ENCODE peak calls at places on chromosomes 1 and 21, in eight cellular contexts. One of them, this sample, is unnamed.

GRCh38 chr1:168482106-168482505 is 61.7 kb downstream of the XCL2 start:
- DNase-seq in amniotic epithelial cell: peak
- DNase-seq in pulmonary artery endothelial cell: no peak
- DNase-seq in non-pigmented ciliary epithelial cell: no peak
- DNase-seq in A549: no peak
- DNase-seq in activated CD4-positive, alpha-beta T cell treated with anti-CD3 and anti-CD28 coated beads, Interleukin-2, amount 10 ng/mL, durations not matched to agents 7 days and 5 days: no peak
- DNase-seq in effector CD4-positive, alpha-beta T cell: no peak
- DNase-seq in Caki2: no peak
- DNase-seq in this sample: no peak

GRCh38 chr1:1165900-1166421 is 7.7 kb upstream of the TTLL10 start:
- DNase-seq in amniotic epithelial cell: no peak
- DNase-seq in pulmonary artery endothelial cell: no peak
- DNase-seq in non-pigmented ciliary epithelial cell: no peak
- DNase-seq in A549: no peak
- DNase-seq in activated CD4-positive, alpha-beta T cell treated with anti-CD3 and anti-CD28 coated beads, Interleukin-2, amount 10 ng/mL, durations not matched to agents 7 days and 5 days: no peak
- DNase-seq in effector CD4-positive, alpha-beta T cell: no peak
- DNase-seq in Caki2: no peak
- DNase-seq in this sample: no peak

GRCh38 chr1:156694563-156694962 is 10.8 kb downstream of the CRABP2 start:
- DNase-seq in amniotic epithelial cell: no peak
- DNase-seq in pulmonary artery endothelial cell: no peak
- DNase-seq in non-pigmented ciliary epithelial cell: no peak
- DNase-seq in A549: no peak
- DNase-seq in activated CD4-positive, alpha-beta T cell treated with anti-CD3 and anti-CD28 coated beads, Interleukin-2, amount 10 ng/mL, durations not matched to agents 7 days and 5 days: no peak
- DNase-seq in effector CD4-positive, alpha-beta T cell: no peak
- DNase-seq in Caki2: no peak
- DNase-seq in this sample: no peak

GRCh38 chr1:10217748-10218441 is 7.5 kb downstream of the KIF1B start:
- DNase-seq in amniotic epithelial cell: peak
- DNase-seq in pulmonary artery endothelial cell: no peak
- DNase-seq in non-pigmented ciliary epithelial cell: no peak
- DNase-seq in A549: no peak
- DNase-seq in activated CD4-positive, alpha-beta T cell treated with anti-CD3 and anti-CD28 coated beads, Interleukin-2, amount 10 ng/mL, durations not matched to agents 7 days and 5 days: no peak
- DNase-seq in effector CD4-positive, alpha-beta T cell: no peak
- DNase-seq in Caki2: no peak
- DNase-seq in this sample: no peak

GRCh38 chr1:53919675-53920066 is 25.7 kb downstream of the DIO1 start:
- DNase-seq in amniotic epithelial cell: peak
- DNase-seq in pulmonary artery endothelial cell: no peak
- DNase-seq in non-pigmented ciliary epithelial cell: no peak
- DNase-seq in A549: no peak
- DNase-seq in activated CD4-positive, alpha-beta T cell treated with anti-CD3 and anti-CD28 coated beads, Interleukin-2, amount 10 ng/mL, durations not matched to agents 7 days and 5 days: no peak
- DNase-seq in effector CD4-positive, alpha-beta T cell: no peak
- DNase-seq in Caki2: peak
- DNase-seq in this sample: no peak

GRCh38 chr1:41394918-41395598 is 33.8 kb downstream of the FOXO6 start:
- DNase-seq in amniotic epithelial cell: peak
- DNase-seq in pulmonary artery endothelial cell: no peak
- DNase-seq in non-pigmented ciliary epithelial cell: no peak
- DNase-seq in A549: no peak
- DNase-seq in activated CD4-positive, alpha-beta T cell treated with anti-CD3 and anti-CD28 coated beads, Interleukin-2, amount 10 ng/mL, durations not matched to agents 7 days and 5 days: no peak
- DNase-seq in effector CD4-positive, alpha-beta T cell: no peak
- DNase-seq in Caki2: no peak
- DNase-seq in this sample: no peak

GRCh38 chr1:154837034-154837678 is 32.9 kb downstream of the KCNN3 start:
- DNase-seq in amniotic epithelial cell: no peak
- DNase-seq in pulmonary artery endothelial cell: no peak
- DNase-seq in non-pigmented ciliary epithelial cell: no peak
- DNase-seq in A549: no peak
- DNase-seq in activated CD4-positive, alpha-beta T cell treated with anti-CD3 and anti-CD28 coated beads, Interleukin-2, amount 10 ng/mL, durations not matched to agents 7 days and 5 days: no peak
- DNase-seq in effector CD4-positive, alpha-beta T cell: no peak
- DNase-seq in Caki2: no peak
- DNase-seq in this sample: no peak

GRCh38 chr1:150006881-150007401 is 3.6 kb downstream of the OTUD7B start:
- DNase-seq in amniotic epithelial cell: peak
- DNase-seq in pulmonary artery endothelial cell: no peak
- DNase-seq in non-pigmented ciliary epithelial cell: peak
- DNase-seq in A549: no peak
- DNase-seq in activated CD4-positive, alpha-beta T cell treated with anti-CD3 and anti-CD28 coated beads, Interleukin-2, amount 10 ng/mL, durations not matched to agents 7 days and 5 days: no peak
- DNase-seq in effector CD4-positive, alpha-beta T cell: no peak
- DNase-seq in Caki2: no peak
- DNase-seq in this sample: no peak

GRCh38 chr1:180042994-180043622 is 88.5 kb downstream of the CEP350 start:
- DNase-seq in amniotic epithelial cell: peak
- DNase-seq in pulmonary artery endothelial cell: peak
- DNase-seq in non-pigmented ciliary epithelial cell: peak
- DNase-seq in A549: no peak
- DNase-seq in activated CD4-positive, alpha-beta T cell treated with anti-CD3 and anti-CD28 coated beads, Interleukin-2, amount 10 ng/mL, durations not matched to agents 7 days and 5 days: no peak
- DNase-seq in effector CD4-positive, alpha-beta T cell: no peak
- DNase-seq in Caki2: no peak
- DNase-seq in this sample: no peak

GRCh38 chr1:76547916-76548315 is 319.4 kb upstream of the ST6GALNAC5 start:
- DNase-seq in amniotic epithelial cell: no peak
- DNase-seq in pulmonary artery endothelial cell: no peak
- DNase-seq in non-pigmented ciliary epithelial cell: no peak
- DNase-seq in A549: no peak
- DNase-seq in activated CD4-positive, alpha-beta T cell treated with anti-CD3 and anti-CD28 coated beads, Interleukin-2, amount 10 ng/mL, durations not matched to agents 7 days and 5 days: no peak
- DNase-seq in effector CD4-positive, alpha-beta T cell: no peak
- DNase-seq in Caki2: no peak
- DNase-seq in this sample: no peak

GRCh38 chr1:3471356-3472087 is 17.1 kb downstream of the ARHGEF16 start:
- DNase-seq in amniotic epithelial cell: peak
- DNase-seq in pulmonary artery endothelial cell: no peak
- DNase-seq in non-pigmented ciliary epithelial cell: no peak
- DNase-seq in A549: peak
- DNase-seq in activated CD4-positive, alpha-beta T cell treated with anti-CD3 and anti-CD28 coated beads, Interleukin-2, amount 10 ng/mL, durations not matched to agents 7 days and 5 days: no peak
- DNase-seq in effector CD4-positive, alpha-beta T cell: no peak
- DNase-seq in Caki2: peak
- DNase-seq in this sample: no peak

GRCh38 chr1:21764615-21765423 is 18.1 kb downstream of the USP48 start:
- DNase-seq in amniotic epithelial cell: peak
- DNase-seq in pulmonary artery endothelial cell: peak
- DNase-seq in non-pigmented ciliary epithelial cell: no peak
- DNase-seq in A549: peak
- DNase-seq in activated CD4-positive, alpha-beta T cell treated with anti-CD3 and anti-CD28 coated beads, Interleukin-2, amount 10 ng/mL, durations not matched to agents 7 days and 5 days: no peak
- DNase-seq in effector CD4-positive, alpha-beta T cell: no peak
- DNase-seq in Caki2: peak
- DNase-seq in this sample: no peak

GRCh38 chr1:162677607-162678371 is 45.5 kb downstream of the DDR2 start:
- DNase-seq in amniotic epithelial cell: no peak
- DNase-seq in pulmonary artery endothelial cell: no peak
- DNase-seq in non-pigmented ciliary epithelial cell: no peak
- DNase-seq in A549: no peak
- DNase-seq in activated CD4-positive, alpha-beta T cell treated with anti-CD3 and anti-CD28 coated beads, Interleukin-2, amount 10 ng/mL, durations not matched to agents 7 days and 5 days: no peak
- DNase-seq in effector CD4-positive, alpha-beta T cell: no peak
- DNase-seq in Caki2: no peak
- DNase-seq in this sample: no peak

GRCh38 chr21:43266534-43266933 is 97.7 kb downstream of the CRYAA start:
- DNase-seq in amniotic epithelial cell: peak
- DNase-seq in pulmonary artery endothelial cell: no peak
- DNase-seq in non-pigmented ciliary epithelial cell: no peak
- DNase-seq in A549: no peak
- DNase-seq in activated CD4-positive, alpha-beta T cell treated with anti-CD3 and anti-CD28 coated beads, Interleukin-2, amount 10 ng/mL, durations not matched to agents 7 days and 5 days: no peak
- DNase-seq in effector CD4-positive, alpha-beta T cell: no peak
- DNase-seq in Caki2: no peak
- DNase-seq in this sample: no peak

GRCh38 chr1:89971600-89971999 is 23.3 kb upstream of the ZNF326 start:
- DNase-seq in amniotic epithelial cell: peak
- DNase-seq in pulmonary artery endothelial cell: no peak
- DNase-seq in non-pigmented ciliary epithelial cell: no peak
- DNase-seq in A549: no peak
- DNase-seq in activated CD4-positive, alpha-beta T cell treated with anti-CD3 and anti-CD28 coated beads, Interleukin-2, amount 10 ng/mL, durations not matched to agents 7 days and 5 days: no peak
- DNase-seq in effector CD4-positive, alpha-beta T cell: no peak
- DNase-seq in Caki2: no peak
- DNase-seq in this sample: peak

GRCh38 chr1:15640667-15641066 is 23.4 kb downstream of the DDI2 start:
- DNase-seq in amniotic epithelial cell: no peak
- DNase-seq in pulmonary artery endothelial cell: no peak
- DNase-seq in non-pigmented ciliary epithelial cell: no peak
- DNase-seq in A549: no peak
- DNase-seq in activated CD4-positive, alpha-beta T cell treated with anti-CD3 and anti-CD28 coated beads, Interleukin-2, amount 10 ng/mL, durations not matched to agents 7 days and 5 days: no peak
- DNase-seq in effector CD4-positive, alpha-beta T cell: no peak
- DNase-seq in Caki2: no peak
- DNase-seq in this sample: no peak

GRCh38 chr1:33050221-33051076 is 13.8 kb upstream of the AK2 start:
- DNase-seq in amniotic epithelial cell: peak
- DNase-seq in pulmonary artery endothelial cell: no peak
- DNase-seq in non-pigmented ciliary epithelial cell: peak
- DNase-seq in A549: no peak
- DNase-seq in activated CD4-positive, alpha-beta T cell treated with anti-CD3 and anti-CD28 coated beads, Interleukin-2, amount 10 ng/mL, durations not matched to agents 7 days and 5 days: no peak
- DNase-seq in effector CD4-positive, alpha-beta T cell: no peak
- DNase-seq in Caki2: peak
- DNase-seq in this sample: no peak

GRCh38 chr1:203597386-203598040 is 29.1 kb upstream of the ATP2B4 start:
- DNase-seq in amniotic epithelial cell: no peak
- DNase-seq in pulmonary artery endothelial cell: no peak
- DNase-seq in non-pigmented ciliary epithelial cell: no peak
- DNase-seq in A549: no peak
- DNase-seq in activated CD4-positive, alpha-beta T cell treated with anti-CD3 and anti-CD28 coated beads, Interleukin-2, amount 10 ng/mL, durations not matched to agents 7 days and 5 days: no peak
- DNase-seq in effector CD4-positive, alpha-beta T cell: no peak
- DNase-seq in Caki2: no peak
- DNase-seq in this sample: no peak

GRCh38 chr1:25731626-25732370 is 68.2 kb upstream of the SELENON start:
- DNase-seq in amniotic epithelial cell: no peak
- DNase-seq in pulmonary artery endothelial cell: no peak
- DNase-seq in non-pigmented ciliary epithelial cell: no peak
- DNase-seq in A549: no peak
- DNase-seq in activated CD4-positive, alpha-beta T cell treated with anti-CD3 and anti-CD28 coated beads, Interleukin-2, amount 10 ng/mL, durations not matched to agents 7 days and 5 days: no peak
- DNase-seq in effector CD4-positive, alpha-beta T cell: no peak
- DNase-seq in Caki2: no peak
- DNase-seq in this sample: no peak

GRCh38 chr1:15060104-15060503 is 93.4 kb upstream of the TMEM51 start:
- DNase-seq in amniotic epithelial cell: no peak
- DNase-seq in pulmonary artery endothelial cell: no peak
- DNase-seq in non-pigmented ciliary epithelial cell: no peak
- DNase-seq in A549: no peak
- DNase-seq in activated CD4-positive, alpha-beta T cell treated with anti-CD3 and anti-CD28 coated beads, Interleukin-2, amount 10 ng/mL, durations not matched to agents 7 days and 5 days: no peak
- DNase-seq in effector CD4-positive, alpha-beta T cell: no peak
- DNase-seq in Caki2: no peak
- DNase-seq in this sample: no peak

GRCh38 chr1:228978486-228979324 is 243.4 kb downstream of the RHOU start:
- DNase-seq in amniotic epithelial cell: no peak
- DNase-seq in pulmonary artery endothelial cell: no peak
- DNase-seq in non-pigmented ciliary epithelial cell: no peak
- DNase-seq in A549: no peak
- DNase-seq in activated CD4-positive, alpha-beta T cell treated with anti-CD3 and anti-CD28 coated beads, Interleukin-2, amount 10 ng/mL, durations not matched to agents 7 days and 5 days: no peak
- DNase-seq in effector CD4-positive, alpha-beta T cell: no peak
- DNase-seq in Caki2: no peak
- DNase-seq in this sample: no peak

GRCh38 chr1:240027059-240027462 is 64.6 kb upstream of the FMN2 start:
- DNase-seq in amniotic epithelial cell: peak
- DNase-seq in pulmonary artery endothelial cell: no peak
- DNase-seq in non-pigmented ciliary epithelial cell: no peak
- DNase-seq in A549: peak
- DNase-seq in activated CD4-positive, alpha-beta T cell treated with anti-CD3 and anti-CD28 coated beads, Interleukin-2, amount 10 ng/mL, durations not matched to agents 7 days and 5 days: peak
- DNase-seq in effector CD4-positive, alpha-beta T cell: no peak
- DNase-seq in Caki2: peak
- DNase-seq in this sample: peak

GRCh38 chr1:165857046-165857801 is 29.8 kb downstream of the UCK2 start:
- DNase-seq in amniotic epithelial cell: peak
- DNase-seq in pulmonary artery endothelial cell: no peak
- DNase-seq in non-pigmented ciliary epithelial cell: no peak
- DNase-seq in A549: peak
- DNase-seq in activated CD4-positive, alpha-beta T cell treated with anti-CD3 and anti-CD28 coated beads, Interleukin-2, amount 10 ng/mL, durations not matched to agents 7 days and 5 days: no peak
- DNase-seq in effector CD4-positive, alpha-beta T cell: no peak
- DNase-seq in Caki2: peak
- DNase-seq in this sample: peak

GRCh38 chr1:21022279-21023040 is 154.2 kb downstream of the EIF4G3 start:
- DNase-seq in amniotic epithelial cell: peak
- DNase-seq in pulmonary artery endothelial cell: peak
- DNase-seq in non-pigmented ciliary epithelial cell: peak
- DNase-seq in A549: peak
- DNase-seq in activated CD4-positive, alpha-beta T cell treated with anti-CD3 and anti-CD28 coated beads, Interleukin-2, amount 10 ng/mL, durations not matched to agents 7 days and 5 days: peak
- DNase-seq in effector CD4-positive, alpha-beta T cell: no peak
- DNase-seq in Caki2: peak
- DNase-seq in this sample: peak

GRCh38 chr1:61054636-61055035 is 27.7 kb upstream of the NFIA start:
- DNase-seq in amniotic epithelial cell: no peak
- DNase-seq in pulmonary artery endothelial cell: no peak
- DNase-seq in non-pigmented ciliary epithelial cell: no peak
- DNase-seq in A549: no peak
- DNase-seq in activated CD4-positive, alpha-beta T cell treated with anti-CD3 and anti-CD28 coated beads, Interleukin-2, amount 10 ng/mL, durations not matched to agents 7 days and 5 days: no peak
- DNase-seq in effector CD4-positive, alpha-beta T cell: no peak
- DNase-seq in Caki2: no peak
- DNase-seq in this sample: no peak

GRCh38 chr1:161119379-161120061 is 1.6 kb downstream of the NIT1 start:
- DNase-seq in amniotic epithelial cell: peak
- DNase-seq in pulmonary artery endothelial cell: no peak
- DNase-seq in non-pigmented ciliary epithelial cell: no peak
- DNase-seq in A549: peak
- DNase-seq in activated CD4-positive, alpha-beta T cell treated with anti-CD3 and anti-CD28 coated beads, Interleukin-2, amount 10 ng/mL, durations not matched to agents 7 days and 5 days: peak
- DNase-seq in effector CD4-positive, alpha-beta T cell: peak
- DNase-seq in Caki2: peak
- DNase-seq in this sample: peak

GRCh38 chr1:31434101-31434871 is 21.3 kb downstream of the SERINC2 start:
- DNase-seq in amniotic epithelial cell: no peak
- DNase-seq in pulmonary artery endothelial cell: no peak
- DNase-seq in non-pigmented ciliary epithelial cell: no peak
- DNase-seq in A549: no peak
- DNase-seq in activated CD4-positive, alpha-beta T cell treated with anti-CD3 and anti-CD28 coated beads, Interleukin-2, amount 10 ng/mL, durations not matched to agents 7 days and 5 days: no peak
- DNase-seq in effector CD4-positive, alpha-beta T cell: no peak
- DNase-seq in Caki2: no peak
- DNase-seq in this sample: no peak

GRCh38 chr1:2540816-2541492 is 10.9 kb upstream of the HES5 start:
- DNase-seq in amniotic epithelial cell: no peak
- DNase-seq in pulmonary artery endothelial cell: no peak
- DNase-seq in non-pigmented ciliary epithelial cell: no peak
- DNase-seq in A549: no peak
- DNase-seq in activated CD4-positive, alpha-beta T cell treated with anti-CD3 and anti-CD28 coated beads, Interleukin-2, amount 10 ng/mL, durations not matched to agents 7 days and 5 days: no peak
- DNase-seq in effector CD4-positive, alpha-beta T cell: no peak
- DNase-seq in Caki2: no peak
- DNase-seq in this sample: no peak

GRCh38 chr1:1120866-1121563 is 5.1 kb upstream of the C1orf159 start:
- DNase-seq in amniotic epithelial cell: no peak
- DNase-seq in pulmonary artery endothelial cell: no peak
- DNase-seq in non-pigmented ciliary epithelial cell: no peak
- DNase-seq in A549: no peak
- DNase-seq in activated CD4-positive, alpha-beta T cell treated with anti-CD3 and anti-CD28 coated beads, Interleukin-2, amount 10 ng/mL, durations not matched to agents 7 days and 5 days: no peak
- DNase-seq in effector CD4-positive, alpha-beta T cell: no peak
- DNase-seq in Caki2: no peak
- DNase-seq in this sample: no peak

GRCh38 chr1:108615544-108615943 is 45.3 kb downstream of the HENMT1 start:
- DNase-seq in amniotic epithelial cell: peak
- DNase-seq in pulmonary artery endothelial cell: no peak
- DNase-seq in non-pigmented ciliary epithelial cell: no peak
- DNase-seq in A549: no peak
- DNase-seq in activated CD4-positive, alpha-beta T cell treated with anti-CD3 and anti-CD28 coated beads, Interleukin-2, amount 10 ng/mL, durations not matched to agents 7 days and 5 days: no peak
- DNase-seq in effector CD4-positive, alpha-beta T cell: no peak
- DNase-seq in Caki2: no peak
- DNase-seq in this sample: no peak

GRCh38 chr1:8015036-8015808 is 10.9 kb downstream of the ERRFI1 start:
- DNase-seq in amniotic epithelial cell: peak
- DNase-seq in pulmonary artery endothelial cell: peak
- DNase-seq in non-pigmented ciliary epithelial cell: peak
- DNase-seq in A549: peak
- DNase-seq in activated CD4-positive, alpha-beta T cell treated with anti-CD3 and anti-CD28 coated beads, Interleukin-2, amount 10 ng/mL, durations not matched to agents 7 days and 5 days: peak
- DNase-seq in effector CD4-positive, alpha-beta T cell: peak
- DNase-seq in Caki2: peak
- DNase-seq in this sample: peak

This sample was measured in GM10248.